ENCODE peak calls at places on chromosomes 7 and 10, in eight cellular contexts. One of them, this sample, is unnamed.

GRCh38 chr7:129188372-129188891 is at the start of gene SMO:
- DNase-seq in PC-9: no peak
- DNase-seq in tibial nerve: no peak
- DNase-seq in left ventricle myocardium inferior: peak; percentile 46
- DNase-seq in pancreas: peak; percentile 81
- DNase-seq in WERI-Rb-1: peak; percentile 72
- DNase-seq in transverse colon: peak; percentile 45
- DNase-seq in fibroblast of lung: peak; percentile 67
- DNase-seq in this sample: peak; percentile 41

GRCh38 chr7:78905449-78905848 is 548.0 kb downstream of the MAGI2 start:
- DNase-seq in pancreas: no peak
- DNase-seq in fibroblast of lung: no peak
- DNase-seq in PC-9: no peak
- DNase-seq in left ventricle myocardium inferior: no peak
- DNase-seq in transverse colon: no peak
- DNase-seq in WERI-Rb-1: no peak
- DNase-seq in tibial nerve: no peak
- DNase-seq in this sample: no peak

GRCh38 chr10:33706191-33706590 is 371.7 kb upstream of the NRP1 start:
- DNase-seq in pancreas: no peak
- DNase-seq in transverse colon: peak; percentile 11
- DNase-seq in fibroblast of lung: peak; percentile 96
- DNase-seq in left ventricle myocardium inferior: no peak
- DNase-seq in WERI-Rb-1: no peak
- DNase-seq in PC-9: no peak
- DNase-seq in tibial nerve: peak; percentile 57
- DNase-seq in this sample: peak; percentile 23

GRCh38 chr7:12945901-12946300 is 258.5 kb downstream of the ARL4A start:
- DNase-seq in tibial nerve: no peak
- DNase-seq in transverse colon: no peak
- DNase-seq in pancreas: no peak
- DNase-seq in left ventricle myocardium inferior: no peak
- DNase-seq in PC-9: no peak
- DNase-seq in fibroblast of lung: no peak
- DNase-seq in WERI-Rb-1: no peak
- DNase-seq in this sample: no peak

GRCh38 chr7:148276291-148277041 is 314.1 kb upstream of the C7orf33 start:
- DNase-seq in tibial nerve: no peak
- DNase-seq in left ventricle myocardium inferior: no peak
- DNase-seq in transverse colon: no peak
- DNase-seq in fibroblast of lung: no peak
- DNase-seq in WERI-Rb-1: no peak
- DNase-seq in PC-9: no peak
- DNase-seq in pancreas: no peak
- DNase-seq in this sample: no peak

GRCh38 chr10:73878365-73878764 is 4.0 kb upstream of the CAMK2G start:
- DNase-seq in transverse colon: no peak
- DNase-seq in PC-9: no peak
- DNase-seq in left ventricle myocardium inferior: no peak
- DNase-seq in WERI-Rb-1: no peak
- DNase-seq in fibroblast of lung: no peak
- DNase-seq in pancreas: no peak
- DNase-seq in tibial nerve: no peak
- DNase-seq in this sample: no peak

GRCh38 chr7:13144622-13145021 is 457.2 kb downstream of the ARL4A start:
- DNase-seq in fibroblast of lung: peak; percentile 47
- DNase-seq in tibial nerve: no peak
- DNase-seq in WERI-Rb-1: no peak
- DNase-seq in PC-9: no peak
- DNase-seq in transverse colon: no peak
- DNase-seq in left ventricle myocardium inferior: no peak
- DNase-seq in pancreas: no peak
- DNase-seq in this sample: no peak

GRCh38 chr7:23369100-23369499 is 70.0 kb downstream of the MALSU1 start:
- DNase-seq in tibial nerve: no peak
- DNase-seq in PC-9: no peak
- DNase-seq in transverse colon: no peak
- DNase-seq in pancreas: no peak
- DNase-seq in left ventricle myocardium inferior: no peak
- DNase-seq in WERI-Rb-1: no peak
- DNase-seq in fibroblast of lung: no peak
- DNase-seq in this sample: no peak

GRCh38 chr10:117497736-117498135 is 44.8 kb upstream of the EMX2 start:
- DNase-seq in PC-9: no peak
- DNase-seq in transverse colon: no peak
- DNase-seq in pancreas: no peak
- DNase-seq in fibroblast of lung: no peak
- DNase-seq in left ventricle myocardium inferior: no peak
- DNase-seq in tibial nerve: no peak
- DNase-seq in WERI-Rb-1: no peak
- DNase-seq in this sample: no peak

GRCh38 chr7:88928266-88928665 is 132.7 kb upstream of the TEX47 start:
- DNase-seq in pancreas: no peak
- DNase-seq in fibroblast of lung: no peak
- DNase-seq in tibial nerve: no peak
- DNase-seq in transverse colon: no peak
- DNase-seq in WERI-Rb-1: no peak
- DNase-seq in PC-9: no peak
- DNase-seq in left ventricle myocardium inferior: no peak
- DNase-seq in this sample: no peak

GRCh38 chr7:47322731-47323130 is 259.2 kb downstream of the TNS3 start:
- DNase-seq in left ventricle myocardium inferior: no peak
- DNase-seq in transverse colon: no peak
- DNase-seq in WERI-Rb-1: no peak
- DNase-seq in tibial nerve: no peak
- DNase-seq in PC-9: no peak
- DNase-seq in fibroblast of lung: no peak
- DNase-seq in pancreas: no peak
- DNase-seq in this sample: no peak

GRCh38 chr7:44477063-44477830 is 13.2 kb downstream of the NUDCD3 start:
- DNase-seq in pancreas: peak; percentile 60
- DNase-seq in PC-9: peak; percentile 79
- DNase-seq in WERI-Rb-1: peak; percentile 53
- DNase-seq in fibroblast of lung: peak; percentile 69
- DNase-seq in tibial nerve: peak; percentile 38
- DNase-seq in transverse colon: peak; percentile 40
- DNase-seq in left ventricle myocardium inferior: peak; percentile 43
- DNase-seq in this sample: peak; percentile 24
- H3K27ac ChIP-seq in pancreas: no peak overlapping the region
- H3K27ac ChIP-seq in PC-9: no peak overlapping the region
- H3K27ac ChIP-seq in WERI-Rb-1: no peak overlapping the region
- H3K27ac ChIP-seq in fibroblast of lung: peak overlapping the region; percentile 39
- H3K27ac ChIP-seq in tibial nerve: peak overlapping the region; percentile 1
- H3K27ac ChIP-seq in transverse colon: no peak overlapping the region
- H3K27ac ChIP-seq in left ventricle myocardium inferior: peak overlapping the region; percentile 74
- H3K27ac ChIP-seq in this sample: no peak overlapping the region

DNA sequence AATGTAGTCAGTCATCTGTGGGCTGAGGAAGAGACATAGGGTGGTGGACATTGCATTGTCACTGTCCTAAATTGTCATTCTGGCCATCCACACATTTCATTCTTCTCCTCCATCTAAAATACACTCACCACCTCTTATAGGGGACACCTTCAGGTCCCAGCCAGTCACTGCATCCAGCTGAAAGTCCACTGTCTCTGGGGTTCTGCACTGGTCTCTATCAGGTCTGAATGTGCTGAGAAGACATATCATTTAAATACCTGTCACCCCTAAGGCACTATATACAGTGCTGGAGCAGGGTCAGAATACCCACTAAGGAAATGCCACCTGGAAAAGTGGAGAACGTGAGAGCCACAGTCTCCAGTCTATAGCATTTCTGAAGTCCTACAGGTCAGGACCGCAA is 29.6 kb downstream of the SH2D4B start:
- DNase-seq in left ventricle myocardium inferior: no peak
- DNase-seq in pancreas: no peak
- DNase-seq in PC-9: no peak
- DNase-seq in WERI-Rb-1: no peak
- DNase-seq in transverse colon: no peak
- DNase-seq in tibial nerve: no peak
- DNase-seq in fibroblast of lung: no peak
- DNase-seq in this sample: no peak
- TF ChIP-seq CTCF in left ventricle myocardium inferior: no peak
- TF ChIP-seq CTCF in pancreas: no peak
- TF ChIP-seq CTCF in PC-9: no peak
- TF ChIP-seq CTCF in WERI-Rb-1: peak; percentile 18
- TF ChIP-seq CTCF in transverse colon: no peak
- TF ChIP-seq CTCF in tibial nerve: no peak
- TF ChIP-seq CTCF in fibroblast of lung: no peak
- TF ChIP-seq CTCF in this sample: no peak

GRCh38 chr7:984361-985126 is 1.6 kb downstream of the CYP2W1 start:
- DNase-seq in PC-9: no peak
- DNase-seq in left ventricle myocardium inferior: no peak
- DNase-seq in fibroblast of lung: no peak
- DNase-seq in pancreas: no peak
- DNase-seq in tibial nerve: no peak
- DNase-seq in transverse colon: no peak
- DNase-seq in WERI-Rb-1: no peak
- DNase-seq in this sample: no peak

GRCh38 chr7:983182-984071 is 446 bp downstream of the CYP2W1 start:
- DNase-seq in tibial nerve: no peak
- DNase-seq in pancreas: no peak
- DNase-seq in transverse colon: no peak
- DNase-seq in WERI-Rb-1: no peak
- DNase-seq in fibroblast of lung: no peak
- DNase-seq in PC-9: no peak
- DNase-seq in left ventricle myocardium inferior: no peak
- DNase-seq in this sample: no peak

GRCh38 chr7:985127-985416 is 2.1 kb downstream of the CYP2W1 start:
- DNase-seq in PC-9: no peak
- DNase-seq in tibial nerve: no peak
- DNase-seq in pancreas: no peak
- DNase-seq in transverse colon: no peak
- DNase-seq in WERI-Rb-1: no peak
- DNase-seq in left ventricle myocardium inferior: no peak
- DNase-seq in fibroblast of lung: no peak
- DNase-seq in this sample: no peak

GRCh38 chr7:981793-982510 is 1.0 kb upstream of the CYP2W1 start:
- DNase-seq in tibial nerve: no peak
- DNase-seq in transverse colon: no peak
- DNase-seq in WERI-Rb-1: peak; percentile 91
- DNase-seq in left ventricle myocardium inferior: no peak
- DNase-seq in fibroblast of lung: no peak
- DNase-seq in pancreas: no peak
- DNase-seq in PC-9: no peak
- DNase-seq in this sample: no peak

GRCh38 chr7:982511-983181 is at the start of gene CYP2W1:
- DNase-seq in WERI-Rb-1: no peak
- DNase-seq in tibial nerve: no peak
- DNase-seq in PC-9: no peak
- DNase-seq in left ventricle myocardium inferior: no peak
- DNase-seq in pancreas: no peak
- DNase-seq in transverse colon: no peak
- DNase-seq in fibroblast of lung: no peak
- DNase-seq in this sample: no peak
- H3K4me3 ChIP-seq in WERI-Rb-1: no peak within 1 kb of the TSS
- H3K4me3 ChIP-seq in tibial nerve: peak within 1 kb of the TSS; percentile 11
- H3K4me3 ChIP-seq in PC-9: no peak within 1 kb of the TSS
- H3K4me3 ChIP-seq in left ventricle myocardium inferior: no peak within 1 kb of the TSS
- H3K4me3 ChIP-seq in pancreas: no peak within 1 kb of the TSS
- H3K4me3 ChIP-seq in transverse colon: no peak within 1 kb of the TSS
- H3K4me3 ChIP-seq in fibroblast of lung: no peak within 1 kb of the TSS
- H3K4me3 ChIP-seq in this sample: no peak within 1 kb of the TSS

GRCh38 chr7:50314778-50315177 is 10.3 kb downstream of the IKZF1 start:
- DNase-seq in transverse colon: no peak
- DNase-seq in WERI-Rb-1: no peak
- DNase-seq in left ventricle myocardium inferior: no peak
- DNase-seq in pancreas: no peak
- DNase-seq in fibroblast of lung: no peak
- DNase-seq in PC-9: no peak
- DNase-seq in tibial nerve: no peak
- DNase-seq in this sample: no peak
- H3K27ac ChIP-seq in transverse colon: peak overlapping the region; percentile 58
- H3K27ac ChIP-seq in WERI-Rb-1: no peak overlapping the region
- H3K27ac ChIP-seq in left ventricle myocardium inferior: no peak overlapping the region
- H3K27ac ChIP-seq in pancreas: no peak overlapping the region
- H3K27ac ChIP-seq in fibroblast of lung: no peak overlapping the region
- H3K27ac ChIP-seq in PC-9: no peak overlapping the region
- H3K27ac ChIP-seq in tibial nerve: no peak overlapping the region
- H3K27ac ChIP-seq in this sample: no peak overlapping the region

GRCh38 chr7:149860821-149861727 is 12.7 kb upstream of the ATP6V0E2 start:
- DNase-seq in WERI-Rb-1: peak; percentile 15
- DNase-seq in tibial nerve: no peak
- DNase-seq in PC-9: no peak
- DNase-seq in pancreas: peak; percentile 57
- DNase-seq in transverse colon: no peak
- DNase-seq in left ventricle myocardium inferior: no peak
- DNase-seq in fibroblast of lung: no peak
- DNase-seq in this sample: no peak

GRCh38 chr7:149856583-149856982 is 17.2 kb upstream of the ATP6V0E2 start:
- DNase-seq in tibial nerve: no peak
- DNase-seq in transverse colon: no peak
- DNase-seq in WERI-Rb-1: no peak
- DNase-seq in fibroblast of lung: no peak
- DNase-seq in pancreas: no peak
- DNase-seq in PC-9: no peak
- DNase-seq in left ventricle myocardium inferior: no peak
- DNase-seq in this sample: no peak

GRCh38 chr7:149859881-149860280 is 13.9 kb upstream of the ATP6V0E2 start:
- DNase-seq in transverse colon: no peak
- DNase-seq in WERI-Rb-1: no peak
- DNase-seq in pancreas: no peak
- DNase-seq in tibial nerve: no peak
- DNase-seq in fibroblast of lung: no peak
- DNase-seq in PC-9: no peak
- DNase-seq in left ventricle myocardium inferior: no peak
- DNase-seq in this sample: no peak

GRCh38 chr7:149861728-149862045 is 12.1 kb upstream of the ATP6V0E2 start:
- DNase-seq in PC-9: no peak
- DNase-seq in pancreas: peak; percentile 47
- DNase-seq in WERI-Rb-1: no peak
- DNase-seq in transverse colon: no peak
- DNase-seq in left ventricle myocardium inferior: no peak
- DNase-seq in tibial nerve: no peak
- DNase-seq in fibroblast of lung: no peak
- DNase-seq in this sample: no peak

DNA sequence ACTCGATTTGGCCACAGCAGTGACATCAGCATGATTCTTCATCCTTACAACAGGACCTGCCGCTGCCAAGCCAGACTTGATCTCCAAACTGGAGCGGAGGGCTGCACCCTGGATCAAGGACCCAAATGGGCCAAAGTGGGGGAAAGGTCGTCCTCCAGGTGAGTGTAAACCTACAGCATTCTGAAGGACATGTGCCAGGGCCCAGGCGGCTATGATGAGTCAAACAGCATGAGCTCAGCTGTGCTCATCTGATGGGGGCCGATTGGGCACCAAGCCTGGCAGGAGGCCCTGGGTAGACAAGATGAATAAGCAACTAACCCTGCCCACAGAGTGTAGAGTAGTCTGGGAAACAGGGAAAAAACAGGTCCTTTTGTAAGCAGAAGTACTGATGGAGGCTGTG is 14.4 kb upstream of the ATP6V0E2 start:
- DNase-seq in transverse colon: no peak
- DNase-seq in pancreas: peak; percentile 30
- DNase-seq in tibial nerve: no peak
- DNase-seq in WERI-Rb-1: no peak
- DNase-seq in left ventricle myocardium inferior: no peak
- DNase-seq in PC-9: no peak
- DNase-seq in fibroblast of lung: no peak
- DNase-seq in this sample: no peak
- TF ChIP-seq CTCF in transverse colon: no peak
- TF ChIP-seq CTCF in pancreas: no peak
- TF ChIP-seq CTCF in tibial nerve: no peak
- TF ChIP-seq CTCF in WERI-Rb-1: no peak
- TF ChIP-seq CTCF in left ventricle myocardium inferior: no peak
- TF ChIP-seq CTCF in PC-9: no peak
- TF ChIP-seq CTCF in fibroblast of lung: no peak
- TF ChIP-seq CTCF in this sample: no peak

This sample was measured in heart right ventricle.